ENCODE peak calls at places on chromosomes 2 and 18, in five cellular contexts. Q, R, F, G and E are unnamed samples.
A peak's percentile ranks its signal among the peaks of the same experiment; 100 is the strongest.

GRCh38 chr2:65000619-65001018 is 11.4 kb downstream of the SLC1A4 start:
- DNase-seq in Q (no peak), R (no peak), F (no peak), G (no peak), E (no peak)

GRCh38 chr2:220192994-220193753 is 565.7 kb downstream of the SLC4A3 start:
- DNase-seq in Q (no peak), R (no peak), F (no peak), G (no peak), E (no peak)

GRCh38 chr2:62801814-62802524 is 96.5 kb downstream of the EHBP1 start:
- DNase-seq in Q (no peak), R (no peak), F (no peak), G (no peak), E (no peak)

GRCh38 chr2:85549826-85550225 is 10.9 kb downstream of the MAT2A start:
- DNase-seq in Q (peak; percentile 85), R (peak; percentile 97), F (no peak), G (no peak), E (peak; percentile 42)

GRCh38 chr18:2112435-2113045 is 458.8 kb downstream of the METTL4 start:
- DNase-seq in Q (no peak), R (no peak), F (no peak), G (no peak), E (no peak)

GRCh38 chr2:19540739-19541503 is 182.5 kb upstream of the OSR1 start:
- DNase-seq in Q (peak; percentile 31), R (peak; percentile 97), F (no peak), G (no peak), E (peak; percentile 90)

GRCh38 chr2:237264480-237265219 is 149.3 kb downstream of the COL6A3 start:
- DNase-seq in Q (peak; percentile 64), R (peak; percentile 99), F (no peak), G (no peak), E (peak; percentile 94)

GRCh38 chr2:226699321-226699720 is 100.3 kb downstream of the IRS1 start:
- DNase-seq in Q (peak; percentile 24), R (peak; percentile 86), F (peak; percentile 80), G (no peak), E (peak; percentile 21)

GRCh38 chr2:24080721-24081120 is 3.9 kb downstream of the TP53I3 start:
- DNase-seq in Q (no peak), R (no peak), F (no peak), G (no peak), E (no peak)

GRCh38 chr18:79867666-79868065 is 69.9 kb downstream of the KCNG2 start:
- DNase-seq in Q (no peak), R (no peak), F (no peak), G (no peak), E (no peak)

GRCh38 chr2:62774555-62775366 is 69.2 kb downstream of the EHBP1 start:
- DNase-seq in Q (no peak), R (peak; percentile 71), F (no peak), G (no peak), E (peak; percentile 21)

GRCh38 chr2:127951031-127951430 is 65.3 kb upstream of the AMMECR1L start:
- DNase-seq in Q (no peak), R (no peak), F (no peak), G (no peak), E (no peak)

GRCh38 chr2:69604026-69604678 is 39.4 kb downstream of the AAK1 start:
- DNase-seq in Q (no peak), R (no peak), F (no peak), G (no peak), E (no peak)

GRCh38 chr2:189298038-189298437 is 118.5 kb upstream of the COL5A2 start:
- DNase-seq in Q (no peak), R (peak; percentile 66), F (no peak), G (no peak), E (no peak)

GRCh38 chr18:76620326-76620813 is 125.3 kb upstream of the ZNF516 start:
- DNase-seq in Q (peak; percentile 83), R (peak; percentile 82), F (peak; percentile 68), G (peak; percentile 45), E (peak; percentile 45)

GRCh38 chr2:225008935-225009334 is 33.3 kb downstream of the DOCK10 start:
- DNase-seq in Q (no peak), R (no peak), F (no peak), G (no peak), E (no peak)

GRCh38 chr2:237156131-237156856 is 70.6 kb downstream of the COPS8 start:
- DNase-seq in Q (peak; percentile 92), R (peak; percentile 96), F (peak; percentile 73), G (no peak), E (peak; percentile 93)

GRCh38 chr18:48105317-48105716 is 174.9 kb upstream of the SMAD2 start:
- DNase-seq in Q (no peak), R (no peak), F (no peak), G (no peak), E (no peak)

GRCh38 chr2:177078416-177078815 is 134.2 kb upstream of the HNRNPA3 start:
- DNase-seq in Q (no peak), R (peak; percentile 85), F (peak; percentile 25), G (no peak), E (peak; percentile 36)

GRCh38 chr18:37252854-37253396 is 312.7 kb downstream of the CELF4 start:
- DNase-seq in Q (no peak), R (no peak), F (no peak), G (no peak), E (no peak)

GRCh38 chr2:145715601-145716000 is 1195.7 kb upstream of the ZEB2 start:
- DNase-seq in Q (no peak), R (peak; percentile 82), F (no peak), G (no peak), E (peak; percentile 45)

GRCh38 chr18:78875268-78875997 is 104.2 kb upstream of the SALL3 start:
- DNase-seq in Q (no peak), R (peak; percentile 10), F (no peak), G (peak; percentile 25), E (no peak)

GRCh38 chr2:156784034-156784433 is 347.9 kb downstream of the GPD2 start:
- DNase-seq in Q (no peak), R (peak; percentile 5), F (no peak), G (no peak), E (no peak)

GRCh38 chr18:75127143-75128021 is 81.6 kb downstream of the PTGR3 start:
- DNase-seq in Q (no peak), R (no peak), F (no peak), G (peak; percentile 22), E (no peak)

GRCh38 chr18:59114160-59114559 is 25.5 kb upstream of the SEC11C start:
- DNase-seq in Q (no peak), R (no peak), F (no peak), G (no peak), E (no peak)